ENCODE peak calls at places on chromosome 19, in four cellular contexts. One of them, this sample, is unnamed.

GRCh38 chr19:38842439-38843174 is 7.2 kb downstream of the HNRNPL start:
- DNase-seq in Peyer's patch: no peak
- DNase-seq in testis: no peak
- DNase-seq in cardiac fibroblast: no peak
- DNase-seq in this sample: no peak

GRCh38 chr19:5850743-5851293 is 431 bp downstream of the FUT3 start:
- DNase-seq in cardiac fibroblast: peak; percentile 75
- DNase-seq in testis: no peak
- DNase-seq in Peyer's patch: peak; percentile 63
- DNase-seq in this sample: peak; percentile 23

GRCh38 chr19:7668842-7669241 is at the start of gene RETN:
- DNase-seq in testis: no peak
- DNase-seq in cardiac fibroblast: no peak
- DNase-seq in Peyer's patch: no peak
- DNase-seq in this sample: no peak

GRCh38 chr19:10155834-10156233 is 36.1 kb upstream of the EIF3G start:
- DNase-seq in testis: no peak
- DNase-seq in Peyer's patch: no peak
- DNase-seq in cardiac fibroblast: peak; percentile 59
- DNase-seq in this sample: no peak

GRCh38 chr19:5355693-5356092 is 15.1 kb upstream of the PTPRS start:
- DNase-seq in testis: no peak
- DNase-seq in Peyer's patch: no peak
- DNase-seq in cardiac fibroblast: no peak
- DNase-seq in this sample: no peak

GRCh38 chr19:46823049-46823448 is 27.6 kb downstream of the AP2S1 start:
- DNase-seq in cardiac fibroblast: no peak
- DNase-seq in Peyer's patch: no peak
- DNase-seq in testis: no peak
- DNase-seq in this sample: no peak

GRCh38 chr19:11451327-11451941 is 16.0 kb downstream of the PRKCSH start:
- DNase-seq in testis: no peak
- DNase-seq in cardiac fibroblast: no peak
- DNase-seq in Peyer's patch: no peak
- DNase-seq in this sample: no peak

GRCh38 chr19:4184718-4185352 is 2.3 kb downstream of the ANKRD24 start:
- DNase-seq in testis: no peak
- DNase-seq in cardiac fibroblast: no peak
- DNase-seq in Peyer's patch: no peak
- DNase-seq in this sample: no peak

GRCh38 chr19:47321582-47321981 is 10.4 kb upstream of the C5AR2 start:
- DNase-seq in Peyer's patch: no peak
- DNase-seq in testis: no peak
- DNase-seq in cardiac fibroblast: no peak
- DNase-seq in this sample: no peak

GRCh38 chr19:40251244-40251643 is 24.8 kb upstream of the CCNP start:
- DNase-seq in cardiac fibroblast: no peak
- DNase-seq in Peyer's patch: no peak
- DNase-seq in testis: no peak
- DNase-seq in this sample: no peak
- H3K4me3 ChIP-seq in cardiac fibroblast: no peak overlapping the region
- H3K4me3 ChIP-seq in Peyer's patch: no peak overlapping the region
- H3K4me3 ChIP-seq in testis: no peak overlapping the region
- H3K4me3 ChIP-seq in this sample: no peak overlapping the region

GRCh38 chr19:13022111-13022858 is 27.0 kb downstream of the NFIX start:
- DNase-seq in cardiac fibroblast: peak; percentile 51
- DNase-seq in Peyer's patch: no peak
- DNase-seq in testis: no peak
- DNase-seq in this sample: no peak
- TF ChIP-seq CTCF in cardiac fibroblast: no peak
- TF ChIP-seq CTCF in Peyer's patch: no peak
- TF ChIP-seq CTCF in testis: no peak
- TF ChIP-seq CTCF in this sample: no peak

GRCh38 chr19:18000981-18001836 is 6.8 kb upstream of the ARRDC2 start:
- DNase-seq in Peyer's patch: peak; percentile 93
- DNase-seq in testis: peak; percentile 86
- DNase-seq in cardiac fibroblast: peak; percentile 90
- DNase-seq in this sample: no peak

GRCh38 chr19:17999685-18000479 is 8.1 kb upstream of the ARRDC2 start:
- DNase-seq in Peyer's patch: no peak
- DNase-seq in cardiac fibroblast: no peak
- DNase-seq in testis: no peak
- DNase-seq in this sample: no peak

GRCh38 chr19:17998827-17999150 is 9.2 kb upstream of the ARRDC2 start:
- DNase-seq in cardiac fibroblast: no peak
- DNase-seq in testis: no peak
- DNase-seq in Peyer's patch: no peak
- DNase-seq in this sample: no peak

GRCh38 chr19:18001837-18002345 is 6.1 kb upstream of the ARRDC2 start:
- DNase-seq in testis: no peak
- DNase-seq in Peyer's patch: no peak
- DNase-seq in cardiac fibroblast: no peak
- DNase-seq in this sample: no peak

GRCh38 chr19:18000480-18000980 is 7.4 kb upstream of the ARRDC2 start:
- DNase-seq in cardiac fibroblast: no peak
- DNase-seq in testis: no peak
- DNase-seq in Peyer's patch: no peak
- DNase-seq in this sample: no peak
- H3K4me3 ChIP-seq in cardiac fibroblast: peak overlapping the region; percentile 29
- H3K4me3 ChIP-seq in testis: peak overlapping the region; percentile 63
- H3K4me3 ChIP-seq in Peyer's patch: peak overlapping the region; percentile 96
- H3K4me3 ChIP-seq in this sample: peak overlapping the region; percentile 22

GRCh38 chr19:49272204-49272603 is 52.8 kb downstream of the SLC6A16 start:
- DNase-seq in cardiac fibroblast: peak; percentile 71
- DNase-seq in testis: no peak
- DNase-seq in Peyer's patch: no peak
- DNase-seq in this sample: peak; percentile 51
- TF ChIP-seq CTCF in cardiac fibroblast: no peak
- TF ChIP-seq CTCF in testis: no peak
- TF ChIP-seq CTCF in Peyer's patch: no peak
- TF ChIP-seq CTCF in this sample: no peak

DNA sequence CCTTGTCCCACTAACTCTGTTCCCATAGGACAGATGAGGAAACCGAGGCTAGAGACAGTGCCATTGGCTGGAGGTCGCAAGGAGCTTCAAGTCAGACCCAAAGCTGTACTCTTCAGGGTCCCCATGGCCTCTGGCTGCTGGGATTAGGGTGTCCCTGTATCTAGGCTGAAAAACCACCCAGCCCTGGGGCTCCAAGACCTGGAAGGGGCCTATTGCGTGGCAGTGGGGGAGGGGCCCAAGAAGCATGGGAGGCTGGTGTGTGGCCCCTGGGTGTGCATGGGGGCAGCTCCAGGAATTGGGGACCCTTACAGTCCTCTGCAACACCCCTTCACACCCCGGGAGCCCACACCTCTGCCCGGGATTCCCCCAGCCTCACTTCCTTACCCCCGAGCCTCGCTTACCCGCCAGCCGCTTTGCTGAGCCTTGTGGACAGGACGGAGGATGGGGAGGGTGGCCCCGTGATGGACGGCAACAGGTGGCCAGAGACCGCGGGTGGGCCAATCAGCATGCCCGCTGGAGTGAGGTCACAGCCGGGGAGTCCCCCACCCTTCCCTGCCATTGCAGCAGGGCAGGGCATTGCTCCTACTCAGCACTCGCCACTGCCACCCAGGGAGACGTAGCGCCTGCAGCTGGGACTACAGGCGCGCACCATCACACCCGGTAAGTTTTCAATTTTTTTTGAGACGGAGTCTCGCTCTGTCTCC is at the start of gene JSRP1:
- DNase-seq in cardiac fibroblast: no peak
- DNase-seq in Peyer's patch: peak; percentile 51
- DNase-seq in testis: no peak
- DNase-seq in this sample: no peak
- H3K4me3 ChIP-seq in cardiac fibroblast: no peak within 1 kb of the TSS
- H3K4me3 ChIP-seq in Peyer's patch: no peak within 1 kb of the TSS
- H3K4me3 ChIP-seq in testis: no peak within 1 kb of the TSS
- H3K4me3 ChIP-seq in this sample: no peak within 1 kb of the TSS

GRCh38 chr19:1057185-1057857 is 9.6 kb upstream of the ARHGAP45 start:
- DNase-seq in testis: no peak
- DNase-seq in Peyer's patch: no peak
- DNase-seq in cardiac fibroblast: peak; percentile 75
- DNase-seq in this sample: no peak

GRCh38 chr19:1054102-1055027 is 12.6 kb upstream of the ARHGAP45 start:
- DNase-seq in cardiac fibroblast: no peak
- DNase-seq in testis: no peak
- DNase-seq in Peyer's patch: peak; percentile 39
- DNase-seq in this sample: no peak

GRCh38 chr19:1055886-1056620 is 10.9 kb upstream of the ARHGAP45 start:
- DNase-seq in cardiac fibroblast: no peak
- DNase-seq in testis: no peak
- DNase-seq in Peyer's patch: no peak
- DNase-seq in this sample: no peak

GRCh38 chr19:1053176-1054101 is 13.5 kb upstream of the ARHGAP45 start:
- DNase-seq in Peyer's patch: peak; percentile 44
- DNase-seq in testis: no peak
- DNase-seq in cardiac fibroblast: no peak
- DNase-seq in this sample: no peak

DNA sequence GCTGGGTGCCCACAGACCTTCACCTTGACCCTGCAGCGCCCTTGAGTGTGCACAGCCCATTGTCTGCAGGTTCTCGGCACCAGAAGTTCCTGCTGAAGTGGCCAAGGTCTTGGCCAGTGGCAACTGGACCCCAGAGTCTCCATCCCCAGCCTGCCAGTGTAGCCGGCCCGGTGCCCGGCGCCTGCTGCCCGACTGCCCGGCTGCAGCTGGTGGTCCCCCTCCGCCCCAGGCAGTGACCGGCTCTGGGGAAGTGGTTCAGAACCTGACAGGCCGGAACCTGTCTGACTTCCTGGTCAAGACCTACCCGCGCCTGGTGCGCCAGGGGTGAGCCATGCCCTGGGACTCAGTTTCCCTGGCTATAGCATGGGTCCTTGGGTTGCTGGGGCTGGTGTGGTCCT is 11.9 kb upstream of the ARHGAP45 start:
- DNase-seq in testis: no peak
- DNase-seq in Peyer's patch: peak; percentile 44
- DNase-seq in cardiac fibroblast: no peak
- DNase-seq in this sample: no peak
- TF ChIP-seq CTCF in testis: no peak
- TF ChIP-seq CTCF in Peyer's patch: no peak
- TF ChIP-seq CTCF in cardiac fibroblast: no peak
- TF ChIP-seq CTCF in this sample: no peak

GRCh38 chr19:40321566-40322270 is 26.5 kb downstream of the C19orf47 start:
- DNase-seq in cardiac fibroblast: no peak
- DNase-seq in Peyer's patch: no peak
- DNase-seq in testis: no peak
- DNase-seq in this sample: no peak
- H3K4me3 ChIP-seq in cardiac fibroblast: no peak overlapping the region
- H3K4me3 ChIP-seq in Peyer's patch: no peak overlapping the region
- H3K4me3 ChIP-seq in testis: no peak overlapping the region
- H3K4me3 ChIP-seq in this sample: no peak overlapping the region

GRCh38 chr19:50328257-50329145 is 676 bp downstream of the KCNC3 start:
- DNase-seq in cardiac fibroblast: peak; percentile 7
- DNase-seq in Peyer's patch: peak; percentile 53
- DNase-seq in testis: no peak
- DNase-seq in this sample: no peak
- TF ChIP-seq CTCF in cardiac fibroblast: no peak
- TF ChIP-seq CTCF in Peyer's patch: no peak
- TF ChIP-seq CTCF in testis: no peak
- TF ChIP-seq CTCF in this sample: peak; percentile 3

GRCh38 chr19:34269968-34270621 is 15.7 kb downstream of the GARRE1 start:
- DNase-seq in testis: no peak
- DNase-seq in Peyer's patch: no peak
- DNase-seq in cardiac fibroblast: peak; percentile 90
- DNase-seq in this sample: no peak
- H3K4me3 ChIP-seq in testis: no peak overlapping the region
- H3K4me3 ChIP-seq in Peyer's patch: no peak overlapping the region
- H3K4me3 ChIP-seq in cardiac fibroblast: no peak overlapping the region
- H3K4me3 ChIP-seq in this sample: no peak overlapping the region

This sample was measured in retinal pigment epithelial cell.